ENCODE peak calls at places on chromosomes 1 and 21, in eight cellular contexts. W, P, R, Z, C, T, Q and E are unnamed samples.

GRCh38 chr1:110069302-110070281 is 880 bp downstream of the ALX3 start:
- DNase-seq in W (no peak), T (no peak), C (no peak), R (no peak), Z (no peak), P (no peak), Q (no peak), E (no peak)

GRCh38 chr21:34707876-34708325 is 39.1 kb downstream of the CLIC6 start:
- DNase-seq in C (peak), W (no peak), P (no peak), Q (peak), Z (no peak), R (no peak), T (peak), E (no peak)

GRCh38 chr1:85597709-85598108 is 17.1 kb downstream of the CCN1 start:
- DNase-seq in P (no peak), Z (no peak), R (no peak), W (no peak), T (no peak), Q (no peak), C (no peak), E (no peak)

GRCh38 chr1:211609120-211610024 is 30.4 kb upstream of the SLC30A1 start:
- DNase-seq in P (no peak), Z (no peak), R (no peak), W (no peak), Q (no peak), C (no peak), T (no peak), E (no peak)

GRCh38 chr1:151733126-151733525 is 11.8 kb downstream of the RIIAD1 start:
- DNase-seq in P (no peak), R (no peak), Q (no peak), Z (no peak), T (no peak), W (no peak), C (no peak), E (no peak)

GRCh38 chr21:41926068-41926806 is 27.6 kb downstream of the C2CD2 start:
- DNase-seq in R (peak), C (peak), Z (no peak), T (peak), P (no peak), W (peak), Q (no peak), E (no peak)

GRCh38 chr1:94013331-94013925 is 104.2 kb upstream of the GCLM start:
- DNase-seq in W (no peak), R (no peak), Q (no peak), T (no peak), Z (no peak), C (no peak), P (no peak), E (no peak)

GRCh38 chr1:111227875-111228747 is 598 bp downstream of the CHI3L2 start:
- DNase-seq in W (no peak), Q (no peak), C (no peak), R (no peak), Z (no peak), P (peak), T (no peak), E (peak)

GRCh38 chr1:92855236-92855635 is 23.4 kb downstream of the RPL5 start:
- DNase-seq in Q (no peak), R (no peak), C (no peak), Z (no peak), W (no peak), P (no peak), T (no peak), E (no peak)

GRCh38 chr21:17607684-17608083 is 5.0 kb downstream of the BTG3 start:
- DNase-seq in W (no peak), Q (no peak), C (no peak), R (no peak), T (no peak), P (no peak), Z (no peak), E (no peak)